ENCODE peak calls at places on chromosomes 2 and 18, in four cellular contexts. E, H, L and U are unnamed samples.

GRCh38 chr18:45357681-45358470 is 257.4 kb upstream of the SLC14A2 start:
- DNase-seq in H (no peak), L (no peak), E (no peak), U (no peak)

GRCh38 chr2:136713739-136714138 is 51.6 kb upstream of the THSD7B start:
- DNase-seq in E (no peak), H (no peak), L (no peak), U (no peak)

GRCh38 chr2:28359222-28360065 is 33.2 kb upstream of the FOSL2 start:
- DNase-seq in L (peak), H (peak), E (peak), U (no peak)

GRCh38 chr2:18630101-18630500 is 40.7 kb upstream of the NT5C1B start:
- DNase-seq in L (no peak), H (no peak), E (no peak), U (no peak)

GRCh38 chr18:54109131-54109683 is 115.3 kb downstream of the MBD2 start:
- DNase-seq in H (no peak), L (no peak), E (no peak), U (no peak)

GRCh38 chr18:23725827-23726661 is 36.8 kb downstream of the LAMA3 start:
- DNase-seq in H (no peak), E (no peak), L (no peak), U (no peak)

GRCh38 chr18:31407649-31408048 is 31.1 kb downstream of the DSG4 start:
- DNase-seq in H (no peak), L (no peak), E (no peak), U (no peak)

GRCh38 chr2:127145255-127145899 is 38.4 kb upstream of the BIN1 start:
- DNase-seq in E (no peak), H (no peak), L (no peak), U (no peak)

GRCh38 chr2:17303054-17303453 is 215.2 kb downstream of the RAD51AP2 start:
- DNase-seq in E (no peak), L (no peak), H (no peak), U (no peak)

GRCh38 chr2:65300134-65300771 is 72.6 kb downstream of the ACTR2 start:
- DNase-seq in L (peak), H (no peak), E (no peak), U (no peak)

GRCh38 chr2:30225131-30225762 is 6.1 kb upstream of the LBH start:
- DNase-seq in E (peak), H (no peak), L (no peak), U (no peak)

GRCh38 chr2:171855401-171855800 is 38.6 kb downstream of the SLC25A12 start:
- DNase-seq in H (no peak), E (no peak), L (no peak), U (no peak)

GRCh38 chr18:77320960-77321559 is 71.4 kb downstream of the GALR1 start:
- DNase-seq in L (no peak), E (no peak), H (no peak), U (peak)

GRCh38 chr18:50039736-50040135 is 155.2 kb downstream of the MYO5B start:
- DNase-seq in E (no peak), L (no peak), H (no peak), U (no peak)

GRCh38 chr2:161017780-161018440 is 142.3 kb upstream of the TANK start:
- DNase-seq in L (no peak), E (no peak), H (no peak), U (peak)

GRCh38 chr2:50514881-50515280 is 517.1 kb downstream of the NRXN1 start:
- DNase-seq in L (no peak), E (no peak), H (no peak), U (peak)

GRCh38 chr18:23819005-23819404 is 129.8 kb downstream of the LAMA3 start:
- DNase-seq in E (no peak), L (no peak), H (no peak), U (no peak)

GRCh38 chr2:5845798-5846197 is 153.6 kb downstream of the SOX11 start:
- DNase-seq in L (no peak), H (no peak), E (no peak), U (no peak)

GRCh38 chr2:84904717-84905174 is 710 bp upstream of the TMSB10 start:
- DNase-seq in E (peak), L (peak), H (no peak), U (peak)

GRCh38 chr2:1234731-1235308 is 178.4 kb upstream of the TPO start:
- DNase-seq in E (no peak), L (no peak), H (no peak), U (no peak)

GRCh38 chr2:190911813-190912212 is 31.2 kb downstream of the GLS start:
- DNase-seq in E (no peak), H (no peak), L (no peak), U (no peak)

GRCh38 chr18:43596106-43596712 is 318.9 kb upstream of the SYT4 start:
- DNase-seq in L (no peak), E (no peak), H (no peak), U (peak)

GRCh38 chr2:11505652-11506610 is 27.9 kb upstream of the GREB1 start:
- DNase-seq in E (no peak), H (no peak), L (no peak), U (no peak)